ENCODE peak calls at places on chromosomes 16 and 17, in seven cellular contexts. One of them, this sample, is unnamed.

GRCh38 chr16:3458278-3458851 is 14.9 kb downstream of the NAA60 start:
- DNase-seq in fibroblast of mammary gland: no peak
- DNase-seq in mammary epithelial cell: peak
- DNase-seq in cardiac muscle cell: peak
- DNase-seq in WTC11: peak
- DNase-seq in GM13976: peak
- DNase-seq in HCT116: no peak
- DNase-seq in this sample: no peak

GRCh38 chr16:85432606-85433005 is 180.5 kb upstream of the GSE1 start:
- DNase-seq in fibroblast of mammary gland: no peak
- DNase-seq in mammary epithelial cell: no peak
- DNase-seq in cardiac muscle cell: no peak
- DNase-seq in WTC11: no peak
- DNase-seq in GM13976: no peak
- DNase-seq in HCT116: no peak
- DNase-seq in this sample: no peak

GRCh38 chr17:39192901-39193300 is 4.6 kb downstream of the CACNB1 start:
- DNase-seq in fibroblast of mammary gland: no peak
- DNase-seq in mammary epithelial cell: no peak
- DNase-seq in cardiac muscle cell: no peak
- DNase-seq in WTC11: no peak
- DNase-seq in GM13976: no peak
- DNase-seq in HCT116: no peak
- DNase-seq in this sample: no peak

GRCh38 chr17:53454337-53454736 is 368.4 kb upstream of the KIF2B start:
- DNase-seq in fibroblast of mammary gland: no peak
- DNase-seq in mammary epithelial cell: no peak
- DNase-seq in cardiac muscle cell: no peak
- DNase-seq in WTC11: no peak
- DNase-seq in GM13976: no peak
- DNase-seq in HCT116: no peak
- DNase-seq in this sample: no peak

GRCh38 chr17:5254414-5254813 is 19.8 kb upstream of the SCIMP start:
- DNase-seq in fibroblast of mammary gland: no peak
- DNase-seq in mammary epithelial cell: no peak
- DNase-seq in cardiac muscle cell: no peak
- DNase-seq in WTC11: no peak
- DNase-seq in GM13976: no peak
- DNase-seq in HCT116: no peak
- DNase-seq in this sample: no peak

GRCh38 chr16:89841275-89841674 is 13.0 kb downstream of the SPIRE2 start:
- DNase-seq in fibroblast of mammary gland: no peak
- DNase-seq in mammary epithelial cell: no peak
- DNase-seq in cardiac muscle cell: no peak
- DNase-seq in WTC11: no peak
- DNase-seq in GM13976: peak
- DNase-seq in HCT116: no peak
- DNase-seq in this sample: no peak

GRCh38 chr16:88841521-88842307 is 15.0 kb downstream of the GALNS start:
- DNase-seq in fibroblast of mammary gland: no peak
- DNase-seq in mammary epithelial cell: no peak
- DNase-seq in cardiac muscle cell: no peak
- DNase-seq in WTC11: no peak
- DNase-seq in GM13976: no peak
- DNase-seq in HCT116: no peak
- DNase-seq in this sample: no peak

GRCh38 chr17:17645961-17646360 is 35.3 kb upstream of the RAI1 start:
- DNase-seq in fibroblast of mammary gland: peak
- DNase-seq in mammary epithelial cell: no peak
- DNase-seq in cardiac muscle cell: no peak
- DNase-seq in WTC11: no peak
- DNase-seq in GM13976: no peak
- DNase-seq in HCT116: no peak
- DNase-seq in this sample: no peak

GRCh38 chr16:19307587-19308241 is 22.2 kb downstream of the CLEC19A start:
- DNase-seq in fibroblast of mammary gland: no peak
- DNase-seq in mammary epithelial cell: no peak
- DNase-seq in cardiac muscle cell: peak
- DNase-seq in WTC11: peak
- DNase-seq in GM13976: no peak
- DNase-seq in HCT116: no peak
- DNase-seq in this sample: no peak

GRCh38 chr17:47611372-47612350 is 38.1 kb upstream of the KPNB1 start:
- DNase-seq in fibroblast of mammary gland: peak
- DNase-seq in mammary epithelial cell: no peak
- DNase-seq in cardiac muscle cell: no peak
- DNase-seq in WTC11: no peak
- DNase-seq in GM13976: no peak
- DNase-seq in HCT116: no peak
- DNase-seq in this sample: no peak

GRCh38 chr17:82247175-82247823 is 18.5 kb downstream of the SLC16A3 start:
- DNase-seq in fibroblast of mammary gland: no peak
- DNase-seq in mammary epithelial cell: no peak
- DNase-seq in cardiac muscle cell: no peak
- DNase-seq in WTC11: no peak
- DNase-seq in GM13976: no peak
- DNase-seq in HCT116: no peak
- DNase-seq in this sample: no peak

GRCh38 chr17:51355314-51356083 is 95.2 kb downstream of the UTP18 start:
- DNase-seq in fibroblast of mammary gland: peak
- DNase-seq in mammary epithelial cell: no peak
- DNase-seq in cardiac muscle cell: no peak
- DNase-seq in WTC11: no peak
- DNase-seq in GM13976: no peak
- DNase-seq in HCT116: no peak
- DNase-seq in this sample: no peak

GRCh38 chr16:7405166-7405565 is 72.5 kb downstream of the RBFOX1 start:
- DNase-seq in fibroblast of mammary gland: no peak
- DNase-seq in mammary epithelial cell: no peak
- DNase-seq in cardiac muscle cell: peak
- DNase-seq in WTC11: no peak
- DNase-seq in GM13976: no peak
- DNase-seq in HCT116: no peak
- DNase-seq in this sample: no peak

GRCh38 chr17:50647187-50647586 is 12.5 kb downstream of the ABCC3 start:
- DNase-seq in fibroblast of mammary gland: no peak
- DNase-seq in mammary epithelial cell: no peak
- DNase-seq in cardiac muscle cell: no peak
- DNase-seq in WTC11: no peak
- DNase-seq in GM13976: no peak
- DNase-seq in HCT116: no peak
- DNase-seq in this sample: no peak

GRCh38 chr17:1076299-1076981 is 79.5 kb downstream of the TIMM22 start:
- DNase-seq in fibroblast of mammary gland: no peak
- DNase-seq in mammary epithelial cell: no peak
- DNase-seq in cardiac muscle cell: peak
- DNase-seq in WTC11: no peak
- DNase-seq in GM13976: no peak
- DNase-seq in HCT116: no peak
- DNase-seq in this sample: no peak

GRCh38 chr17:3639981-3640596 is 3.5 kb downstream of the CTNS start:
- DNase-seq in fibroblast of mammary gland: peak
- DNase-seq in mammary epithelial cell: no peak
- DNase-seq in cardiac muscle cell: peak
- DNase-seq in WTC11: no peak
- DNase-seq in GM13976: no peak
- DNase-seq in HCT116: no peak
- DNase-seq in this sample: no peak

GRCh38 chr16:48353565-48354163 is 31.5 kb downstream of the SIAH1 start:
- DNase-seq in fibroblast of mammary gland: peak
- DNase-seq in mammary epithelial cell: peak
- DNase-seq in cardiac muscle cell: peak
- DNase-seq in WTC11: peak
- DNase-seq in GM13976: peak
- DNase-seq in HCT116: peak
- DNase-seq in this sample: peak

GRCh38 chr17:2171725-2172446 is 117.0 kb downstream of the HIC1 start:
- DNase-seq in fibroblast of mammary gland: peak
- DNase-seq in mammary epithelial cell: peak
- DNase-seq in cardiac muscle cell: peak
- DNase-seq in WTC11: no peak
- DNase-seq in GM13976: no peak
- DNase-seq in HCT116: no peak
- DNase-seq in this sample: no peak

GRCh38 chr17:27989046-27989445 is 53.4 kb upstream of the NLK start:
- DNase-seq in fibroblast of mammary gland: no peak
- DNase-seq in mammary epithelial cell: peak
- DNase-seq in cardiac muscle cell: no peak
- DNase-seq in WTC11: no peak
- DNase-seq in GM13976: no peak
- DNase-seq in HCT116: no peak
- DNase-seq in this sample: no peak

GRCh38 chr17:81514735-81515529 is 2.3 kb upstream of the ACTG1 start:
- DNase-seq in fibroblast of mammary gland: peak
- DNase-seq in mammary epithelial cell: peak
- DNase-seq in cardiac muscle cell: peak
- DNase-seq in WTC11: peak
- DNase-seq in GM13976: peak
- DNase-seq in HCT116: peak
- DNase-seq in this sample: no peak

GRCh38 chr16:12584488-12585233 is 219.0 kb downstream of the CPPED1 start:
- DNase-seq in fibroblast of mammary gland: no peak
- DNase-seq in mammary epithelial cell: peak
- DNase-seq in cardiac muscle cell: no peak
- DNase-seq in WTC11: no peak
- DNase-seq in GM13976: no peak
- DNase-seq in HCT116: no peak
- DNase-seq in this sample: no peak

DNA sequence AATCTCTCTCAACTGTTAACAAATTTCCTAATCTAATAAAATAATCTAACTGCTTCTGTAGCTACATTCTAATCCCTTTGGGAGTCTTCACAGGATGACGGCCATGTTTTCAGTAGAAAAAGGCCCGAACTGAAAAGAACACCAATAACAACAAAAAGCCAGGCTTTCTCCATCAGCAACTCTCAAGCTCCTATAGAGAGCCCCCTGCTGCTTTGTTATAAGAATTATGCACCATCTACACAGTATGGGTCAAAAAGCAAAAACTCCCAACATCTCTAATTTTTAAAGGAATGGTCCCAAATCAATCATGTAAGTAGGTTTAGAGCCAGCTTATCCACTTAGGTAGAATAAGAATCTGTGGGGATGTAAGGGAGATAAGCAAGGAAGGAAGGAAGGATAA is 163.6 kb upstream of the C17orf78 start:
- DNase-seq in fibroblast of mammary gland: peak
- DNase-seq in mammary epithelial cell: no peak
- DNase-seq in cardiac muscle cell: no peak
- DNase-seq in WTC11: no peak
- DNase-seq in GM13976: no peak
- DNase-seq in HCT116: no peak
- DNase-seq in this sample: no peak
- TF ChIP-seq CTCF in fibroblast of mammary gland: peak
- TF ChIP-seq CTCF in mammary epithelial cell: no peak
- TF ChIP-seq CTCF in cardiac muscle cell: peak
- TF ChIP-seq CTCF in WTC11: no peak
- TF ChIP-seq CTCF in GM13976: no peak
- TF ChIP-seq CTCF in HCT116: no peak
- TF ChIP-seq CTCF in this sample: no peak

GRCh38 chr16:58197314-58198012 is 443 bp downstream of the CSNK2A2 start:
- DNase-seq in fibroblast of mammary gland: no peak
- DNase-seq in mammary epithelial cell: no peak
- DNase-seq in cardiac muscle cell: peak
- DNase-seq in WTC11: peak
- DNase-seq in GM13976: peak
- DNase-seq in HCT116: no peak
- DNase-seq in this sample: no peak

GRCh38 chr16:58200398-58200797 is 2.5 kb upstream of the CSNK2A2 start:
- DNase-seq in fibroblast of mammary gland: no peak
- DNase-seq in mammary epithelial cell: no peak
- DNase-seq in cardiac muscle cell: no peak
- DNase-seq in WTC11: no peak
- DNase-seq in GM13976: no peak
- DNase-seq in HCT116: no peak
- DNase-seq in this sample: no peak

GRCh38 chr16:58196898-58197313 is 1.0 kb downstream of the CSNK2A2 start:
- DNase-seq in fibroblast of mammary gland: peak
- DNase-seq in mammary epithelial cell: peak
- DNase-seq in cardiac muscle cell: no peak
- DNase-seq in WTC11: no peak
- DNase-seq in GM13976: no peak
- DNase-seq in HCT116: no peak
- DNase-seq in this sample: no peak

GRCh38 chr16:58198739-58199411 is 969 bp upstream of the CSNK2A2 start:
- DNase-seq in fibroblast of mammary gland: no peak
- DNase-seq in mammary epithelial cell: no peak
- DNase-seq in cardiac muscle cell: no peak
- DNase-seq in WTC11: no peak
- DNase-seq in GM13976: no peak
- DNase-seq in HCT116: no peak
- DNase-seq in this sample: no peak

DNA sequence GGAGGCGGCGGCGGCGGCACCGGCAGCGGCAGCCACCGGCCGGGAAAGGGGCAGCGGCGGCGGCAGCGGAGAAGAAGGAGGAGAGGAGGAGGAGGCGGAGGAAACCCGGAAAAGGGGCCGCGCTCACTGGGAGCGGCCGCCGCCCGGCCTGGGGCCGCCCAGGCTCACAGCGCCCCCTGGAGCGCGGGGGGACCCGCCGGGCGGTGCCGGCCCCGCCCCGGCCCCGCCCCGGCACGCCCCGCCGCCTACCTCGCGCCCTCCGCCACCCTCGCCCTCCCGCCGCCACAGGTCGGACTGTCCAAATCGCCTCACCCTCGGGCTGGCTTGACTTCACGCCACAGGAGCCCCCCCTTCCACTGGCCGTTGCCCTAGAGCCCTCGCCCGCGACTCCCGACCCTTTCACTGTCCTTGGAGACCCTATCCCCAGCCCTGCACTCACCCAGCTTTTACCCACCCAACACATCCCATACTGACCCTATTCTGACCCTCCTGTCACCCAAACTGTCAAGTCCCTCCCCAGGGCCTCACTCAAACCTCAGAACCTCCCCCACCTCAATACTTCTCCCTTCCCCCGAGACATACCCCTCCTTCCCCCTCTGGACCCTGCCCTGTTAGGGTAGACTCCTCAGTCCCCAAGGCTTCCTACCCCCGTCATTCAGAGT is at the start of gene CSNK2A2:
- DNase-seq in fibroblast of mammary gland: peak
- DNase-seq in mammary epithelial cell: peak
- DNase-seq in cardiac muscle cell: peak
- DNase-seq in WTC11: peak
- DNase-seq in GM13976: peak
- DNase-seq in HCT116: peak
- DNase-seq in this sample: peak
- TF ChIP-seq CTCF in fibroblast of mammary gland: no peak
- TF ChIP-seq CTCF in mammary epithelial cell: peak
- TF ChIP-seq CTCF in cardiac muscle cell: peak
- TF ChIP-seq CTCF in WTC11: no peak
- TF ChIP-seq CTCF in GM13976: peak
- TF ChIP-seq CTCF in HCT116: no peak
- TF ChIP-seq CTCF in this sample: peak

GRCh38 chr17:64202683-64203430 is 60.2 kb downstream of the TEX2 start:
- DNase-seq in fibroblast of mammary gland: peak
- DNase-seq in mammary epithelial cell: peak
- DNase-seq in cardiac muscle cell: no peak
- DNase-seq in WTC11: no peak
- DNase-seq in GM13976: no peak
- DNase-seq in HCT116: no peak
- DNase-seq in this sample: no peak
- TF ChIP-seq CTCF in fibroblast of mammary gland: no peak
- TF ChIP-seq CTCF in mammary epithelial cell: no peak
- TF ChIP-seq CTCF in cardiac muscle cell: no peak
- TF ChIP-seq CTCF in WTC11: no peak
- TF ChIP-seq CTCF in GM13976: peak
- TF ChIP-seq CTCF in HCT116: no peak
- TF ChIP-seq CTCF in this sample: no peak

GRCh38 chr17:9985622-9986021 is 80.6 kb upstream of the RCVRN start:
- DNase-seq in fibroblast of mammary gland: no peak
- DNase-seq in mammary epithelial cell: no peak
- DNase-seq in cardiac muscle cell: no peak
- DNase-seq in WTC11: no peak
- DNase-seq in GM13976: no peak
- DNase-seq in HCT116: no peak
- DNase-seq in this sample: no peak
- TF ChIP-seq CTCF in fibroblast of mammary gland: no peak
- TF ChIP-seq CTCF in mammary epithelial cell: no peak
- TF ChIP-seq CTCF in cardiac muscle cell: no peak
- TF ChIP-seq CTCF in WTC11: no peak
- TF ChIP-seq CTCF in GM13976: no peak
- TF ChIP-seq CTCF in HCT116: no peak
- TF ChIP-seq CTCF in this sample: no peak